ENCODE peak calls at places on chromosomes 12 and 14, in six cellular contexts. G is activated CD4-positive, alpha-beta T cell treated with anti-CD3 and anti-CD28 coated beads for 24 hours; K is H4; O is upper lobe of right lung; I is lower lobe of right lung; J is NCI-H460. D is an unnamed sample.

GRCh38 chr14:53850714-53851296 is 105.8 kb downstream of the BMP4 start:
- DNase-seq in G (no peak), K (peak), O (no peak), I (no peak), J (peak), D (no peak)

GRCh38 chr12:47744005-47744651 is 14.6 kb downstream of the RAPGEF3 start:
- DNase-seq in G (no peak), K (no peak), O (peak), I (peak), J (no peak), D (peak)

GRCh38 chr12:32083489-32083888 is 23.2 kb upstream of the BICD1 start:
- DNase-seq in G (no peak), K (no peak), O (no peak), I (no peak), J (no peak), D (no peak)

GRCh38 chr12:111467092-111467861 is 61.6 kb downstream of the SH2B3 start:
- DNase-seq in G (no peak), K (no peak), O (no peak), I (no peak), J (no peak), D (no peak)

GRCh38 chr14:61188196-61188595 is 92.9 kb downstream of the TMEM30B start:
- DNase-seq in G (no peak), K (no peak), O (no peak), I (peak), J (no peak), D (no peak)

GRCh38 chr12:45327823-45328383 is 112.0 kb downstream of the ANO6 start:
- DNase-seq in G (no peak), K (no peak), O (no peak), I (no peak), J (no peak), D (no peak)

GRCh38 chr14:63245893-63246292 is 41.6 kb downstream of the RHOJ start:
- DNase-seq in G (no peak), K (no peak), O (no peak), I (no peak), J (no peak), D (no peak)

GRCh38 chr14:94922595-94923239 is 152.8 kb upstream of the GSC start:
- DNase-seq in G (no peak), K (no peak), O (no peak), I (no peak), J (no peak), D (no peak)

GRCh38 chr12:29796823-29797263 is 13.1 kb upstream of the TMTC1 start:
- DNase-seq in G (no peak), K (peak), O (no peak), I (no peak), J (peak), D (no peak)

GRCh38 chr12:39355841-39356240 is 87.1 kb downstream of the KIF21A start:
- DNase-seq in G (no peak), K (no peak), O (no peak), I (no peak), J (no peak), D (no peak)

D was measured in GM13976.